ENCODE peak calls at places on chromosomes 1 and 21, in six cellular contexts. A is adrenal gland, B is lung, V is esophagus muscularis mucosa, N is AG04450, F is thoracic aorta. X is an unnamed sample. For H3K9me3, the result is how much of the 10 kb centered on the place peaks cover.

GRCh38 chr1:217569021-217569420 is 61.9 kb downstream of the GPATCH2 start:
- DNase-seq in F (no peak), N (no peak), A (no peak), V (no peak), B (no peak), X (no peak)

GRCh38 chr21:36247316-36247715 is 72.7 kb upstream of the MORC3 start:
- DNase-seq in V (no peak), B (no peak), F (no peak), N (peak), A (no peak), X (no peak)

GRCh38 chr1:21334214-21335087 is 44.2 kb upstream of the ECE1 start:
- DNase-seq in B (peak), A (peak), N (no peak), F (peak), V (no peak), X (peak)

GRCh38 chr21:37139902-37140301 is 66.8 kb downstream of the TTC3 start:
- DNase-seq in B (no peak), A (no peak), V (no peak), F (no peak), N (no peak), X (no peak)

GRCh38 chr21:15063821-15064575 is 802 bp downstream of the NRIP1 start:
- DNase-seq in N (no peak), F (no peak), B (peak), A (peak), V (no peak), X (peak)

GRCh38 chr1:183139281-183139942 is 46.7 kb upstream of the LAMC2 start:
- DNase-seq in N (peak), A (no peak), V (no peak), F (no peak), B (no peak), X (no peak)

GRCh38 chr1:153776971-153777370 is 1.8 kb downstream of the SLC27A3 start:
- DNase-seq in N (no peak), F (no peak), V (no peak), A (no peak), B (no peak), X (no peak)

GRCh38 chr1:11516961-11517635 is 38.1 kb downstream of the DISP3 start:
- DNase-seq in A (no peak), B (no peak), V (no peak), F (no peak), N (no peak), X (no peak)

GRCh38 chr1:1358433-1359201 is at the start of gene MXRA8:
- DNase-seq in F (peak), B (peak), A (no peak), V (no peak), N (peak), X (no peak)

GRCh38 chr1:246199086-246199485 is 308.0 kb downstream of the SMYD3 start:
- DNase-seq in A (no peak), B (no peak), F (no peak), N (no peak), V (no peak), X (no peak)

GRCh38 chr21:39863111-39863510 is 4.1 kb upstream of the PCP4 start:
- DNase-seq in A (no peak), B (peak), F (no peak), N (no peak), V (no peak), X (peak)

GRCh38 chr21:39313042-39313456 is 383 bp downstream of the BRWD1 start:
- DNase-seq in B (peak), N (no peak), V (no peak), F (no peak), A (peak), X (no peak)

GRCh38 chr1:206921772-206922265 is at the start of gene FCMR:
- DNase-seq in A (no peak), B (peak), F (no peak), V (no peak), N (no peak), X (no peak)

GRCh38 chr1:56409112-56409691 is 170.2 kb downstream of the PLPP3 start:
- DNase-seq in F (no peak), B (peak), A (no peak), V (no peak), N (no peak), X (peak)

GRCh38 chr1:10386761-10387482 is 11.9 kb upstream of the PGD start:
- DNase-seq in F (no peak), B (no peak), N (no peak), A (no peak), V (no peak), X (no peak)

GRCh38 chr1:10389271-10389973 is 9.4 kb upstream of the PGD start:
- DNase-seq in V (no peak), F (no peak), B (no peak), N (no peak), A (no peak), X (no peak)

GRCh38 chr1:10387611-10388386 is 11.1 kb upstream of the PGD start:
- DNase-seq in A (no peak), N (peak), B (no peak), V (no peak), F (no peak), X (peak)

GRCh38 chr1:10384219-10384618 is 14.6 kb upstream of the PGD start:
- DNase-seq in A (no peak), V (no peak), N (no peak), F (no peak), B (no peak), X (no peak)

GRCh38 chr1:10388387-10388715 is 10.5 kb upstream of the PGD start:
- DNase-seq in V (no peak), N (no peak), B (no peak), F (no peak), A (no peak), X (peak)
- H3K27ac ChIP-seq in V (peak), N (peak), B (peak), F (peak), A (no peak), X (peak)

GRCh38 chr1:159917533-159917932 is 7.8 kb downstream of the TAGLN2 start:
- DNase-seq in F (no peak), N (no peak), B (no peak), V (no peak), A (no peak), X (peak)
- H3K9me3 ChIP-seq in F (under half), N (under half), B (under half), V (under half), A (under half), X (under half)

GRCh38 chr1:201673093-201673492 is 134.2 kb downstream of the NAV1 start:
- DNase-seq in N (no peak), B (no peak), F (no peak), V (no peak), A (no peak), X (no peak)
- H3K27ac ChIP-seq in N (no peak), B (no peak), F (no peak), V (no peak), A (no peak), X (no peak)

GRCh38 chr1:2825487-2826189 is 24.1 kb upstream of the TTC34 start:
- DNase-seq in A (no peak), F (no peak), N (no peak), B (no peak), V (no peak), X (no peak)
- H3K9me3 ChIP-seq in A (under half), F (under half), N (half or more), B (under half), V (under half), X (under half)

DNA sequence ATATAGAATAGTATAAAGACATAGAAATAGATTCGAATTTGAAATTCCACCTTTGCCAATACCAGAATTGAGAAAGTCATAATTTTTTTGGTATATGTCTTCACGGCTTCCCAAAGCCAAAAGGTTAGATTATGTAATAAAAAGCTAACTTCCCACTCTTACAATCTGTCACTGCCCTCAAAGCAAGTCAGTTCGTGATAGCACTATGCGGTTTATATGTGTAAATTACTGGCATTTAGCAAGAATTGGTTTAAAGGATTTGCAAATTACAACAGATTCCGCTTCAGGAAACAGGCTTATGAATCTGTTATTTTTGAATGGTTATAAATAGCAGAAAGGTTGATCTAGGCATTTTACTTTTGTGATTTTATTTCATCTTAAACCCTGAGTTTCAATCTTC is 679.4 kb upstream of the ADGRL2 start:
- DNase-seq in N (no peak), V (no peak), B (no peak), A (no peak), F (no peak), X (no peak)
- H3K27ac ChIP-seq in N (no peak), V (no peak), B (no peak), A (no peak), F (no peak), X (no peak)

DNA sequence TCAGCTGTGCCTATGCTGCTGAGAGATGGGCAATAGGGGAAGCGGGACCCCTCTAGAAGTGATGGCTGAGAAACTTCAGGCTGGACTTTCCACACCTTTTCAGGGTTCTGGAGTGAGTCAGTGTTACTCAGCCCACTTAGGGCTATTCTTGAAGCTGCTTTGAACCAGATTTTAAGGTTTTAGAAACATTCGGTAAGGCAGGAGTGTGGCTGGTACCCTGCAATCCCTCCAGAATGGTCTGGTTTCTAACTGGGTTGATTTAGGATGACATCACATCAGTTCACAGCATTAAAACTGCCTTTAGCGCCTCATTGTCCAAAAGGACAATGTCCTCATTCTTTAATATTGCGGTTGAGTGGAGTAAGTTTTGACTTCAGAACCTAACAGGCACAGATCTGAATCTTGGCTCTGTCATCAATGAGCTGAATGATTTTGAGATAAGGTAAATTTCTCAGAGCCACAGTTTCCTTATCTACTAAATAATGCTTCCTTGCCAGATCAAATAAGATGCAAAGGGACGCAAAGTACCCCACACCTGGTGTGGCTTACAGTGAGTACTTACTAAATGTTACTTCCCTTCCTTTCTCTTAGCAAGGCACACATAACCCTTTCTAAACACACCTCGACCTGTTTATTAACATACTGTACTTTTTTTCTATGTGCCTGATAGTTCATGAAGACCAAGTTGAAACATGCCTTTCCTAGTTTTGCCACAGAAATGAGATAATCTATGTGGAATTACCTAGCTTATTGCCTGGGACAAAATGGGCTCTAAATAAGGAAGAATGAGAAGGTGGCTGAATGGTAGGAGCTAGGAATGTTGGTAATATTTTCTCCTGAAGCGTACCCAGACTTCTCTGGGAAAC is 209.8 kb downstream of the ROR1 start:
- DNase-seq in F (no peak), V (no peak), A (no peak), B (no peak), N (no peak), X (no peak)
- H3K9me3 ChIP-seq in F (under half), V (under half), A (under half), B (under half), N (under half), X (under half)

DNA sequence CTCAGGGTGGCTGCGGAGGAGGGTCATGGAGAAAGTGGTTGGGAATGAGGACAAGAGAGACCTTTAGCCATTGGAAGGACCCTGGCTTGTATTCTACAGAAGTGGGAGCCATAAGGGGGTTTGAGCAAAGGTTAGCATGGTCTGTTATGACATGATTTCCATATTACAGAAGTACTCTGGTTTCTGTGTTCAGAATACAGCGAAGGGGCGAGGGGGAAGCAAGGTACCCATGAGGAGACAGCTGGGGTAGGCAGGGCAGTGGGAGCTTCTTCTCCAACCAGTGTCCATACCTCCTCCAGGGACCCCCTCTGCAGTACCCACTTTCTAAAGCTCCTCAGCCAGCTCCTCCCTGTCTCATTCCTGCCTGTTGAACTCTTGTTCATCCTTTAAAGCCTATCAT is 21.9 kb upstream of the KCNE1 start:
- DNase-seq in N (no peak), V (no peak), B (no peak), F (no peak), A (no peak), X (no peak)
- H3K27ac ChIP-seq in N (no peak), V (no peak), B (no peak), F (no peak), A (no peak), X (no peak)

GRCh38 chr1:110964400-110964903 is 730 bp upstream of the LRIF1 start:
- DNase-seq in V (no peak), B (no peak), A (no peak), F (no peak), N (no peak), X (no peak)
- H3K9me3 ChIP-seq in V (under half), B (under half), A (under half), F (under half), N (under half), X (under half)

DNA sequence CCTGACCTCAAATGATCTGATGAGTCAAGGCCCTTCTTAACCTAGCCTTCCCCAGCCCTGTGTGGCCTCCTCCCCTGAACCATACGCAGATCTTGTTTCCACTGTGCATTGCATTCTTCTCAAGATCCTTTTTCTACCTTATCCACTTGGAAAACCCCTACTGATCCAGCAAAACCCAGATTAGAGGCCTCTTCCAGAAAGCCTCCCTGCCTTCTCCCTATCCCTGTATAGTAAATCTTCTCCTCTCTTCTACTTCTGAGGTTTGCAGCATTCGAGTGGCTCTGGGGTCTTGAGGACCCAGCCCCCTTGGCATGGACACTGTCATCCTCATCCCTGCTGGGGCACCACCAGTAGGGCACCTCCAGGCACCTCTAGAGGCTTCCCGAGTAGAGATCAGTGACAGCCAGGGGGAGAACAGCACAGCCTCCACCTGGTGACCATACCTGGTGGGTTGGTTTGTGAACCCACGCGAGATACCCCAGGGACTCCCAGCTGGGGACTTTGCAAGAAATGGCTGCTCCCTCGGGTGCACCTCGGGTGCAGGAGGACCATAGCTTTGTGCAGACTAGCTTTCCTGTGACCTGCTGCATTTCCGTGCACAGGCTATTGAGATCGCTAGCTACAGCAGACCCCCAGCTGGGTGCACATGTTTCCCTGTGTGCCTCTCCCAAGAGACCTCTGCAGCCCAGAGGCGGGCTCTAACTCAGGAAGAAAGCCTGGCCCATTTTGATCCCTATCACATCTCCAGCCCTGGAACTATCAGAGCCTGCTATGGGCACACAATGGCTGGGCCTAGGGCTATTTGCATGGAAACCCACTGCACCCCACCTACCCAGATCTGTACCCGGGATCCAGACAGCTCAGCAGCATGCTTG is 34.2 kb downstream of the MATN1 start:
- DNase-seq in A (no peak), B (no peak), F (no peak), N (no peak), V (no peak), X (no peak)
- H3K27ac ChIP-seq in A (no peak), B (no peak), F (no peak), N (no peak), V (no peak), X (no peak)

DNA sequence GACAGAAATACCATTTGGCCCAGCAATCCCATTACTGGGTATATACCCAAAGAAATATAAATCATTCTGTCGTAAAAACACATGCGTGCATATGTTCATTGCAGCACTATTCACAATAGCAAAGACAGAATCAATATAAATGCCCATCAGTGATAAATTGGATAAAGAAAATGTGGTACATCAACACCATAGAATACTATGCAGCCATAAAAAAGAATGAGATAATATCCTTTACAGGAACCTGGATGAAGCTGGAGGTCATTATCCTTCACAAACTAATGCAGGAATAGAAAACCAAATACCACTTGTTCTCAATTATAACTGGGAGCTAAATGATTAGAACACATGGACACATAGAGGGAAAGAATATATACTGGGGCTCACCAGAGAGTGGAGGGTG is 109.6 kb upstream of the SLC35F3 start:
- DNase-seq in F (no peak), V (no peak), N (no peak), A (no peak), B (no peak), X (no peak)
- H3K9me3 ChIP-seq in F (under half), V (under half), N (under half), A (under half), B (under half), X (under half)